ENCODE peak calls at places on chromosomes 12 and 14, in five cellular contexts. W is stomach, J is SK-N-SH, X is lower leg skin, V is foreskin keratinocyte. R is an unnamed sample.

GRCh38 chr14:69424139-69424923 is 25.8 kb downstream of the SLC39A9 start:
- DNase-seq in W (no peak), J (no peak), X (no peak), V (no peak), R (no peak)

GRCh38 chr12:29735604-29736003 is 48.1 kb downstream of the TMTC1 start:
- DNase-seq in W (no peak), J (no peak), X (no peak), V (no peak), R (no peak)

GRCh38 chr14:55835985-55836384 is 256.0 kb downstream of the KTN1 start:
- DNase-seq in W (no peak), J (no peak), X (no peak), V (no peak), R (no peak)

GRCh38 chr12:89183985-89184435 is 168.3 kb downstream of the DUSP6 start:
- DNase-seq in W (no peak), J (no peak), X (peak), V (no peak), R (no peak)

GRCh38 chr12:51183816-51184215 is 10.9 kb upstream of the TFCP2 start:
- DNase-seq in W (peak), J (peak), X (no peak), V (no peak), R (no peak)

GRCh38 chr14:74979442-74980397 is 23.0 kb upstream of the EIF2B2 start:
- DNase-seq in W (no peak), J (peak), X (peak), V (no peak), R (no peak)

GRCh38 chr12:16606936-16607335 is 974 bp upstream of the LMO3 start:
- DNase-seq in W (no peak), J (no peak), X (no peak), V (no peak), R (no peak)

GRCh38 chr12:88518863-88519403 is 61.3 kb downstream of the KITLG start:
- DNase-seq in W (no peak), J (no peak), X (no peak), V (no peak), R (no peak)

GRCh38 chr14:54690887-54691286 is 124.0 kb downstream of the SAMD4A start:
- DNase-seq in W (no peak), J (no peak), X (no peak), V (no peak), R (no peak)

GRCh38 chr12:21934173-21934572 is 7.1 kb downstream of the ABCC9 start:
- DNase-seq in W (no peak), J (no peak), X (no peak), V (no peak), R (no peak)

GRCh38 chr14:89303452-89304435 is 113.3 kb downstream of the FOXN3 start:
- DNase-seq in W (peak), J (no peak), X (no peak), V (no peak), R (peak)

GRCh38 chr12:121356657-121357056 is 4.4 kb upstream of the ANAPC5 start:
- DNase-seq in W (no peak), J (no peak), X (no peak), V (no peak), R (no peak)

GRCh38 chr12:25501565-25501964 is 51.5 kb downstream of the LMNTD1 start:
- DNase-seq in W (no peak), J (no peak), X (no peak), V (no peak), R (no peak)

GRCh38 chr12:108310489-108310888 is 28.6 kb downstream of the CMKLR1 start:
- DNase-seq in W (no peak), J (peak), X (no peak), V (no peak), R (no peak)

GRCh38 chr14:71196921-71197320 is 289.7 kb downstream of the PCNX1 start:
- DNase-seq in W (no peak), J (no peak), X (no peak), V (no peak), R (no peak)

GRCh38 chr12:112321277-112321676 is 61.0 kb downstream of the HECTD4 start:
- DNase-seq in W (no peak), J (no peak), X (no peak), V (no peak), R (no peak)

GRCh38 chr12:6465467-6466183 is 4.9 kb downstream of the VAMP1 start:
- DNase-seq in W (peak), J (peak), X (peak), V (no peak), R (no peak)

GRCh38 chr12:108568653-108569154 is 6.3 kb downstream of the ISCU start:
- DNase-seq in W (no peak), J (no peak), X (peak), V (no peak), R (no peak)

GRCh38 chr14:93977790-93978581 is 1.6 kb upstream of the ASB2 start:
- DNase-seq in W (no peak), J (no peak), X (no peak), V (no peak), R (no peak)

GRCh38 chr14:102764220-102764671 is 13.0 kb upstream of the TRAF3 start:
- DNase-seq in W (no peak), J (no peak), X (no peak), V (no peak), R (no peak)

GRCh38 chr14:54929556-54929955 is 26.9 kb upstream of the GCH1 start:
- DNase-seq in W (no peak), J (no peak), X (no peak), V (no peak), R (no peak)

GRCh38 chr12:2759733-2760132 is 35.0 kb upstream of the FKBP4 start:
- DNase-seq in W (no peak), J (no peak), X (no peak), V (no peak), R (no peak)

GRCh38 chr14:92973265-92973797 is 50.4 kb downstream of the CHGA start:
- DNase-seq in W (peak), J (peak), X (peak), V (no peak), R (no peak)

GRCh38 chr12:16323010-16323409 is 24.4 kb upstream of the MGST1 start:
- DNase-seq in W (no peak), J (no peak), X (no peak), V (no peak), R (no peak)

GRCh38 chr14:72617391-72618011 is 276.4 kb downstream of the DPF3 start:
- DNase-seq in W (no peak), J (no peak), X (peak), V (no peak), R (peak)

GRCh38 chr12:114762490-114763110 is 78.6 kb upstream of the TBX3 start:
- DNase-seq in W (no peak), J (no peak), X (no peak), V (no peak), R (no peak)

GRCh38 chr12:54033980-54034783 is 1.3 kb downstream of the HOXC5 start:
- DNase-seq in W (no peak), J (peak), X (no peak), V (no peak), R (no peak)

GRCh38 chr12:26853303-26854027 is 20.5 kb upstream of the ITPR2 start:
- DNase-seq in W (peak), J (peak), X (peak), V (no peak), R (no peak)

GRCh38 chr14:33369972-33370371 is 431.3 kb downstream of the NPAS3 start:
- DNase-seq in W (no peak), J (no peak), X (no peak), V (no peak), R (no peak)

GRCh38 chr12:116314477-116314876 is 37.0 kb upstream of the MED13L start:
- DNase-seq in W (no peak), J (no peak), X (no peak), V (no peak), R (peak)

GRCh38 chr14:46344327-46344937 is 307.1 kb downstream of the RPL10L start:
- DNase-seq in W (no peak), J (peak), X (no peak), V (no peak), R (no peak)

GRCh38 chr14:100309028-100309718 is 2.9 kb upstream of the SLC25A29 start:
- DNase-seq in W (no peak), J (no peak), X (no peak), V (no peak), R (no peak)

GRCh38 chr14:26389646-26390508 is 208.0 kb downstream of the NOVA1 start:
- DNase-seq in W (no peak), J (no peak), X (no peak), V (no peak), R (no peak)

GRCh38 chr12:122064780-122065588 is 13.6 kb upstream of the MLXIP start:
- DNase-seq in W (no peak), J (peak), X (no peak), V (peak), R (no peak)

GRCh38 chr14:71333705-71334104 is 426.4 kb downstream of the PCNX1 start:
- DNase-seq in W (no peak), J (no peak), X (no peak), V (no peak), R (no peak)

GRCh38 chr14:55133416-55133815 is 4.4 kb downstream of the LGALS3 start:
- DNase-seq in W (no peak), J (peak), X (no peak), V (no peak), R (no peak)

R was measured in ascending aorta.